ENCODE peak calls at places on chromosomes 2 and 18, in six cellular contexts. O, F, I, Y, K and P are unnamed samples.
A peak's percentile ranks its signal among the peaks of the same experiment; 100 is the strongest.

GRCh38 chr2:58796239-58796638 is 555.1 kb upstream of the FANCL start:
- DNase-seq in O (no peak), F (no peak), I (no peak), Y (no peak), K (no peak), P (no peak)

GRCh38 chr18:78242307-78242643 is 737.3 kb upstream of the SALL3 start:
- DNase-seq in O (no peak), F (no peak), I (no peak), Y (no peak), K (no peak), P (no peak)

GRCh38 chr2:151520976-151521375 is 111.3 kb downstream of the RIF1 start:
- DNase-seq in O (no peak), F (no peak), I (peak; percentile 13), Y (peak; percentile 4), K (no peak), P (no peak)

GRCh38 chr18:79402977-79403722 is 7.4 kb downstream of the NFATC1 start:
- DNase-seq in O (no peak), F (no peak), I (no peak), Y (peak; percentile 68), K (no peak), P (no peak)

GRCh38 chr2:27296466-27296865 is 11.8 kb downstream of the UCN start:
- DNase-seq in O (no peak), F (no peak), I (no peak), Y (no peak), K (no peak), P (no peak)

GRCh38 chr2:235161565-235161964 is 209.7 kb downstream of the SH3BP4 start:
- DNase-seq in O (no peak), F (no peak), I (no peak), Y (no peak), K (no peak), P (no peak)

GRCh38 chr2:45233301-45233700 is 224.0 kb upstream of the SIX2 start:
- DNase-seq in O (no peak), F (no peak), I (no peak), Y (no peak), K (no peak), P (no peak)

GRCh38 chr2:53768233-53768542 is 584 bp downstream of the CHAC2 start:
- DNase-seq in O (no peak), F (peak; percentile 37), I (peak; percentile 56), Y (no peak), K (no peak), P (peak; percentile 50)

GRCh38 chr2:120109186-120110061 is 96.5 kb downstream of the EPB41L5 start:
- DNase-seq in O (peak; percentile 59), F (no peak), I (peak; percentile 53), Y (peak; percentile 60), K (no peak), P (no peak)

GRCh38 chr2:25417715-25418369 is 76.1 kb upstream of the DNMT3A start:
- DNase-seq in O (no peak), F (no peak), I (no peak), Y (no peak), K (no peak), P (no peak)

GRCh38 chr2:6203297-6203959 is 511.2 kb downstream of the SOX11 start:
- DNase-seq in O (no peak), F (no peak), I (no peak), Y (peak; percentile 7), K (no peak), P (no peak)

GRCh38 chr2:184765048-184765881 is 166.9 kb downstream of the ZNF804A start:
- DNase-seq in O (no peak), F (no peak), I (peak; percentile 29), Y (no peak), K (no peak), P (no peak)

GRCh38 chr2:101124684-101125366 is 26.4 kb downstream of the TBC1D8 start:
- DNase-seq in O (peak; percentile 76), F (no peak), I (peak; percentile 91), Y (peak; percentile 99), K (no peak), P (no peak)

GRCh38 chr2:161306919-161307318 is 1.3 kb upstream of the PSMD14 start:
- DNase-seq in O (no peak), F (no peak), I (no peak), Y (no peak), K (no peak), P (peak; percentile 42)

GRCh38 chr2:168470880-168471475 is 14.9 kb downstream of the CERS6 start:
- DNase-seq in O (no peak), F (no peak), I (no peak), Y (no peak), K (no peak), P (peak; percentile 39)

GRCh38 chr2:23384551-23385349 is at the start of gene KLHL29:
- DNase-seq in O (peak; percentile 71), F (no peak), I (peak; percentile 76), Y (peak; percentile 83), K (no peak), P (peak; percentile 59)

GRCh38 chr2:138787053-138787666 is 7.0 kb upstream of the NXPH2 start:
- DNase-seq in O (peak; percentile 37), F (peak; percentile 21), I (peak; percentile 47), Y (peak; percentile 71), K (no peak), P (no peak)

GRCh38 chr18:34702814-34703213 is 7.3 kb upstream of the DTNA start:
- DNase-seq in O (no peak), F (no peak), I (no peak), Y (no peak), K (no peak), P (no peak)

GRCh38 chr18:45974088-45974536 is 7.0 kb upstream of the EPG5 start:
- DNase-seq in O (peak; percentile 86), F (peak; percentile 41), I (peak; percentile 75), Y (peak; percentile 93), K (no peak), P (peak; percentile 46)

GRCh38 chr2:96882230-96882629 is 12.3 kb upstream of the SEMA4C start:
- DNase-seq in O (no peak), F (no peak), I (no peak), Y (peak; percentile 41), K (no peak), P (peak; percentile 65)

GRCh38 chr2:177873915-177874314 is 198.7 kb downstream of the PDE11A start:
- DNase-seq in O (no peak), F (no peak), I (no peak), Y (no peak), K (no peak), P (no peak)
- H4K91ac ChIP-seq in O (no peak overlapping the region), F (no peak overlapping the region), I (no peak overlapping the region), Y (no peak overlapping the region), K (no peak overlapping the region), P (no peak overlapping the region)

GRCh38 chr2:15593327-15593705 is 1.6 kb downstream of the DDX1 start:
- DNase-seq in O (no peak), F (no peak), I (no peak), Y (no peak), K (no peak), P (no peak)

GRCh38 chr2:15594291-15595256 is 2.9 kb downstream of the DDX1 start:
- DNase-seq in O (no peak), F (no peak), I (no peak), Y (no peak), K (no peak), P (no peak)

GRCh38 chr2:15588329-15588919 is 3.2 kb upstream of the DDX1 start:
- DNase-seq in O (peak; percentile 54), F (peak; percentile 51), I (peak; percentile 68), Y (peak; percentile 74), K (peak; percentile 3), P (peak; percentile 52)

GRCh38 chr2:15591692-15592463 is at the start of gene DDX1:
- DNase-seq in O (peak; percentile 79), F (peak; percentile 75), I (peak; percentile 88), Y (peak; percentile 90), K (peak; percentile 46), P (peak; percentile 82)

GRCh38 chr2:15591373-15591691 is 336 bp upstream of the DDX1 start:
- DNase-seq in O (no peak), F (no peak), I (no peak), Y (no peak), K (no peak), P (no peak)
- H3K4ac ChIP-seq in O (peak overlapping the region; percentile 90), F (no peak overlapping the region), I (peak overlapping the region; percentile 47), Y (peak overlapping the region; percentile 80), K (no peak overlapping the region), P (no peak overlapping the region)

GRCh38 chr2:128770143-128771080 is 451.7 kb upstream of the HS6ST1 start:
- DNase-seq in O (no peak), F (no peak), I (no peak), Y (no peak), K (no peak), P (peak; percentile 13)

GRCh38 chr2:128771401-128771800 is 452.7 kb upstream of the HS6ST1 start:
- DNase-seq in O (no peak), F (no peak), I (no peak), Y (no peak), K (no peak), P (no peak)

GRCh38 chr2:128773641-128774319 is 455.1 kb upstream of the HS6ST1 start:
- DNase-seq in O (no peak), F (no peak), I (no peak), Y (no peak), K (no peak), P (peak; percentile 5)

GRCh38 chr2:128774320-128775063 is 455.8 kb upstream of the HS6ST1 start:
- DNase-seq in O (no peak), F (no peak), I (no peak), Y (no peak), K (no peak), P (no peak)

GRCh38 chr2:128772671-128773070 is 454.0 kb upstream of the HS6ST1 start:
- DNase-seq in O (no peak), F (no peak), I (no peak), Y (no peak), K (no peak), P (peak; percentile 5)
- H4K91ac ChIP-seq in O (no peak overlapping the region), F (no peak overlapping the region), I (no peak overlapping the region), Y (no peak overlapping the region), K (no peak overlapping the region), P (no peak overlapping the region)

GRCh38 chr18:12376718-12377555 is at the start of gene AFG3L2:
- DNase-seq in O (peak; percentile 98), F (peak; percentile 99), I (peak; percentile 99), Y (peak; percentile 99), K (peak; percentile 99), P (peak; percentile 100)

GRCh38 chr18:12373771-12374116 is 3.3 kb downstream of the AFG3L2 start:
- DNase-seq in O (no peak), F (no peak), I (no peak), Y (no peak), K (no peak), P (no peak)

GRCh38 chr18:12377556-12378553 is 828 bp upstream of the AFG3L2 start:
- DNase-seq in O (no peak), F (no peak), I (no peak), Y (no peak), K (no peak), P (no peak)

GRCh38 chr18:12374398-12374797 is 2.6 kb downstream of the AFG3L2 start:
- DNase-seq in O (no peak), F (no peak), I (no peak), Y (no peak), K (no peak), P (no peak)

DNA sequence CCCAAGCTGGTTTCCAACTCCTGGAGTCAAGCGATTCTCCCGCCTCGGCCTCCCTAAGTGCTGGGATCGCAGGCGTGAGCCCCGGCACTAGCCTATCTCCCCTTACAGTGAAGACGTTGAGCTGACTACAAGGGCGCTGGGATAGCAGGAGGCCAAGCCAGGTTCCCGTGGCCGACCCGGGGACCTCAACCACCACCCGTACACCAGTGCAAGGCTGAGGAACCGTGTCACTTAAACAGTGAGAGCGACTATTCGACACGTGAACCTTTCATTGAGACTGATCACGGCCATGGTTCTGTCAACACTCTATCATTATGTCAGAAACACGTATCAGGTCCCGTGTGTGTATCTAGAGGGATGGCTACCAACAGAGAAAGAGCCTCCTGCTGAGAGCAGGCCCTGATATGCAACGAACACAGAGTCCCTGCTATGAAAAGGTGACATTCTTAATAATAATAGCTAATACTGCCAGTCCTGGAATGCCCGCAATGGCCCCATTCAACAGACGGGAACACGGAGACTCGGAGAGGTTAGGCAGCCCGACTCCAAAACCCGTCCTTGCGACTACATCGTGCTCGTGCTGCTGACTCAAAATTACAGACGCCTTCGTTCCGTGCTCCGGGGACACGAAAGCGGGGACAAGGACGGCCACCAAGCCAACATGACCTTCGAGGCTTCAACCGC is 851 bp downstream of the AFG3L2 start:
- DNase-seq in O (no peak), F (no peak), I (peak; percentile 52), Y (peak; percentile 33), K (no peak), P (no peak)
- H3K4ac ChIP-seq in O (peak overlapping the region; percentile 66), F (no peak overlapping the region), I (peak overlapping the region; percentile 71), Y (peak overlapping the region; percentile 99), K (peak overlapping the region; percentile 81), P (no peak overlapping the region)